ENCODE peak calls at places on chromosomes 5 and 9, in five cellular contexts. One of them, this sample, is unnamed.

GRCh38 chr5:10556893-10557746 is 6.8 kb upstream of the ANKRD33B start:
- DNase-seq in IMR-90: no peak
- DNase-seq in GM12878: no peak
- DNase-seq in SK-N-SH: no peak
- DNase-seq in H1: no peak
- DNase-seq in this sample: no peak

GRCh38 chr5:96091874-96092273 is 130.2 kb upstream of the ELL2 start:
- DNase-seq in H1: no peak
- DNase-seq in SK-N-SH: no peak
- DNase-seq in IMR-90: no peak
- DNase-seq in GM12878: no peak
- DNase-seq in this sample: no peak

GRCh38 chr5:137273511-137273910 is 225.6 kb downstream of the SPOCK1 start:
- DNase-seq in H1: no peak
- DNase-seq in GM12878: no peak
- DNase-seq in IMR-90: no peak
- DNase-seq in SK-N-SH: no peak
- DNase-seq in this sample: peak

GRCh38 chr5:175824621-175825020 is 46.8 kb upstream of the CPLX2 start:
- DNase-seq in IMR-90: no peak
- DNase-seq in H1: no peak
- DNase-seq in SK-N-SH: no peak
- DNase-seq in GM12878: no peak
- DNase-seq in this sample: no peak

GRCh38 chr5:4581289-4581688 is 558.8 kb upstream of the ADAMTS16 start:
- DNase-seq in SK-N-SH: no peak
- DNase-seq in H1: no peak
- DNase-seq in IMR-90: no peak
- DNase-seq in GM12878: no peak
- DNase-seq in this sample: no peak

GRCh38 chr5:78647838-78648358 is 674 bp downstream of the LHFPL2 start:
- DNase-seq in H1: no peak
- DNase-seq in IMR-90: peak
- DNase-seq in SK-N-SH: no peak
- DNase-seq in GM12878: no peak
- DNase-seq in this sample: peak

GRCh38 chr9:106892632-106893031 is 29.7 kb downstream of the ZNF462 start:
- DNase-seq in SK-N-SH: peak
- DNase-seq in GM12878: no peak
- DNase-seq in H1: no peak
- DNase-seq in IMR-90: peak
- DNase-seq in this sample: peak

GRCh38 chr5:56625577-56625976 is 189.8 kb upstream of the MAP3K1 start:
- DNase-seq in SK-N-SH: no peak
- DNase-seq in H1: no peak
- DNase-seq in GM12878: no peak
- DNase-seq in IMR-90: peak
- DNase-seq in this sample: peak

GRCh38 chr5:104635216-104635615 is 1072.6 kb upstream of the NUDT12 start:
- DNase-seq in GM12878: no peak
- DNase-seq in SK-N-SH: no peak
- DNase-seq in IMR-90: peak
- DNase-seq in H1: no peak
- DNase-seq in this sample: peak

GRCh38 chr5:1357946-1358725 is 13.2 kb upstream of the CLPTM1L start:
- DNase-seq in IMR-90: no peak
- DNase-seq in GM12878: no peak
- DNase-seq in H1: no peak
- DNase-seq in SK-N-SH: no peak
- DNase-seq in this sample: no peak

GRCh38 chr9:15606667-15607472 is 54.0 kb downstream of the CCDC171 start:
- DNase-seq in SK-N-SH: peak
- DNase-seq in GM12878: no peak
- DNase-seq in IMR-90: peak
- DNase-seq in H1: no peak
- DNase-seq in this sample: peak

GRCh38 chr9:5442400-5443011 is 4.8 kb upstream of the PLGRKT start:
- DNase-seq in H1: peak
- DNase-seq in IMR-90: peak
- DNase-seq in GM12878: no peak
- DNase-seq in SK-N-SH: peak
- DNase-seq in this sample: peak

GRCh38 chr5:96595300-96596090 is 66.7 kb upstream of the CAST start:
- DNase-seq in H1: peak
- DNase-seq in SK-N-SH: no peak
- DNase-seq in GM12878: no peak
- DNase-seq in IMR-90: no peak
- DNase-seq in this sample: no peak

GRCh38 chr9:127803507-127804352 is 1.0 kb downstream of the FPGS start:
- DNase-seq in GM12878: no peak
- DNase-seq in IMR-90: no peak
- DNase-seq in H1: no peak
- DNase-seq in SK-N-SH: peak
- DNase-seq in this sample: no peak

GRCh38 chr5:62488531-62488930 is 76.0 kb downstream of the IPO11 start:
- DNase-seq in H1: no peak
- DNase-seq in GM12878: no peak
- DNase-seq in IMR-90: no peak
- DNase-seq in SK-N-SH: no peak
- DNase-seq in this sample: no peak

GRCh38 chr5:31671339-31671741 is 32.4 kb downstream of the PDZD2 start:
- DNase-seq in SK-N-SH: no peak
- DNase-seq in IMR-90: no peak
- DNase-seq in GM12878: no peak
- DNase-seq in H1: no peak
- DNase-seq in this sample: peak

GRCh38 chr9:137705906-137706305 is 87.1 kb downstream of the EHMT1 start:
- DNase-seq in SK-N-SH: no peak
- DNase-seq in IMR-90: no peak
- DNase-seq in H1: no peak
- DNase-seq in GM12878: no peak
- DNase-seq in this sample: no peak

GRCh38 chr5:98750693-98751092 is 22.8 kb upstream of the RGMB start:
- DNase-seq in GM12878: no peak
- DNase-seq in SK-N-SH: no peak
- DNase-seq in IMR-90: no peak
- DNase-seq in H1: peak
- DNase-seq in this sample: no peak
- TF ChIP-seq CTCF in GM12878: peak
- TF ChIP-seq CTCF in SK-N-SH: peak
- TF ChIP-seq CTCF in IMR-90: peak
- TF ChIP-seq CTCF in H1: no peak
- TF ChIP-seq CTCF in this sample: peak

DNA sequence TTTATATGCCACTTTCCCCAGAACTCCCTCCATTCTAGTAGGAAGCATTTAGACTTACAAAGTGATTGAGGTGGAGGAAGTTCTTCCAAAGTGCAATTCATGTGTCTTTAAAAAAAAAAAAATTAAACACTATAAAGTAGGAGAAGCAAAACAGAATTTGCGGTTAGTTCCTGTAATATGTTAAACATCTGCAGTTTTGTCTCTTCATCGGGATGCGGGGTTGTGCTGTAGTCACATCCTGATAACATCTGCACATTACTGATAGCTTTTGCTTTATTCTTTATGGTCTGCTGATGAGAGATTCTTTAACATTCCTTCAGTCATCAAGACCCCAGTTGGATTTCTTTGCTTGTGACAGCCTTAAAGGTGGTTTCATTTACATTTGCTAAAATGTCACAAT is 694.3 kb downstream of the NR2F1-AS1 start:
- DNase-seq in IMR-90: no peak
- DNase-seq in H1: no peak
- DNase-seq in SK-N-SH: no peak
- DNase-seq in GM12878: no peak
- DNase-seq in this sample: no peak
- H2AFZ ChIP-seq in IMR-90: peak
- H2AFZ ChIP-seq in H1: no peak
- H2AFZ ChIP-seq in SK-N-SH: no peak
- H2AFZ ChIP-seq in GM12878: no peak
- H2AFZ ChIP-seq in this sample: no peak

DNA sequence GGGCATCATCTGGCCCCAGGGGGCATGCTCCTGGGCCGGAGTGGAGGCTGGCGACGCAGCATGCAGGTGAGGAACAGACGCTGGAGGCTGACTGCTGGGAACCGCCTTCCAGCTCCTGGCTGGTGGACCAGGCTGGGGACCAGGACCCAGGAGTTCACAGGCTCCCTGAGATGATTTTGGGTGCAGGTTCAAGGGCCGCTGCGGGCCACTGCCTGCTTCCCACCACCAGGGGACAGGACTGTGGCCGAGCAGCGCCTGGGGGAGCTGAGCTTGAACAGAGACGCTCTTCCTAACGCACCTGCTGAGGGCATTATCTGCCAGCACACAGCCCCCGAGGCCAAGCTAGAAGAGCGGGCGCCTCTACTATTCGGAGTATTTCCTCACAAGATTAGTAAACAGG is 132.1 kb upstream of the RAPGEF1 start:
- DNase-seq in H1: no peak
- DNase-seq in SK-N-SH: no peak
- DNase-seq in GM12878: no peak
- DNase-seq in IMR-90: no peak
- DNase-seq in this sample: no peak
- TF ChIP-seq CTCF in H1: peak
- TF ChIP-seq CTCF in SK-N-SH: peak
- TF ChIP-seq CTCF in GM12878: peak
- TF ChIP-seq CTCF in IMR-90: peak
- TF ChIP-seq CTCF in this sample: no peak

GRCh38 chr5:143536364-143536763 is 132.9 kb upstream of the NR3C1 start:
- DNase-seq in GM12878: no peak
- DNase-seq in SK-N-SH: no peak
- DNase-seq in IMR-90: peak
- DNase-seq in H1: no peak
- DNase-seq in this sample: peak
- H2AFZ ChIP-seq in GM12878: no peak
- H2AFZ ChIP-seq in SK-N-SH: peak
- H2AFZ ChIP-seq in IMR-90: peak
- H2AFZ ChIP-seq in H1: no peak
- H2AFZ ChIP-seq in this sample: peak

DNA sequence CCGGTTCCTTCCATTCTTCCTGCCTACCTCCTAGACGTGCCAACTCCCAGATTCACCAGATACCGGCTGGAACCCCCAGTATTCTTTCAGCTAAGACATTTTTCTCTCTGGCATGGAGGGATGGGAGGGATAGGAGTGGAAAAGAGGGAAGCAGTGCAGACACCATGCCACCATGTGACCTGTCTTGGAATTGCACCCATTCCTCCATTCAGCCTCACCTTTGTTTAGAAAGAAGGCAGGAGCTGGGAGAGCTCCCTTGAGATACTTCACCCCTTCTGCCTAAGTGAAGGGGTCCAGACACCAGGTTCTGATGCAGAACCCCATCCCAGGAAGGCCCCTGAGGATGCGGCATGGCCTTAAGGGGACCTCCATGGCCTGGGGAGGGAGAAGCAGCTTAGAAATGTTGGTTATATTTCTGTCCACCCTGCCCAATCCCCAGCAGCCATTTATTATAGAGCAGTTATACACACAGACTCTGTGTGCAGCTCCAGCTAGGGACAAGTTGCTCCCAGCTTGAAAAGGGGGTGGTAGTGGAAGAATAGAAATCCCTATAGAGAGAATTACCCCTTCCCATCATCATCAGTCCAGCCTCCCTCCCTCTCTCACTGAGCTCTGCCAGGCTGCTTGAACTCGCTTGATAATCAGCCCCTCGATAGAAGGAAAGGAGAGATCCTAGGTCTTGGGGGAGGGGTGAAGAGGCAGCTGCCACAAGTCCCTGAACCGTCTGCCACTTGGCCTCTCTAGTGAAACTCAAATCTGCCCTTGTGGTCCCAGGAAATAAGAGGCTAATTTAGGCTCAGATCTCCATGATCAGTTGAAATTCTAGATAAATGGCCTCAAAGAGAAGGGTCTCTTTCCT is 5.1 kb downstream of the DNAJB5 start:
- DNase-seq in GM12878: no peak
- DNase-seq in IMR-90: peak
- DNase-seq in SK-N-SH: peak
- DNase-seq in H1: peak
- DNase-seq in this sample: peak
- TF ChIP-seq CTCF in GM12878: peak
- TF ChIP-seq CTCF in IMR-90: peak
- TF ChIP-seq CTCF in SK-N-SH: peak
- TF ChIP-seq CTCF in H1: peak
- TF ChIP-seq CTCF in this sample: peak

GRCh38 chr5:14838396-14839319 is 32.9 kb downstream of the ANKH start:
- DNase-seq in GM12878: no peak
- DNase-seq in IMR-90: no peak
- DNase-seq in H1: peak
- DNase-seq in SK-N-SH: no peak
- DNase-seq in this sample: no peak
- H2AFZ ChIP-seq in GM12878: no peak
- H2AFZ ChIP-seq in IMR-90: no peak
- H2AFZ ChIP-seq in H1: no peak
- H2AFZ ChIP-seq in SK-N-SH: no peak
- H2AFZ ChIP-seq in this sample: no peak

GRCh38 chr5:116448450-116448849 is 126.2 kb downstream of the SEMA6A start:
- DNase-seq in IMR-90: no peak
- DNase-seq in H1: no peak
- DNase-seq in SK-N-SH: peak
- DNase-seq in GM12878: no peak
- DNase-seq in this sample: no peak
- TF ChIP-seq CTCF in IMR-90: no peak
- TF ChIP-seq CTCF in H1: no peak
- TF ChIP-seq CTCF in SK-N-SH: no peak
- TF ChIP-seq CTCF in GM12878: no peak
- TF ChIP-seq CTCF in this sample: no peak

This sample was measured in astrocyte.